ENCODE peak calls at places on chromosome 12, in four cellular contexts. One of them, this sample, is unnamed.

GRCh38 chr12:106058256-106059182 is 80.2 kb downstream of the NUAK1 start:
- DNase-seq in WTC11: no peak
- DNase-seq in SK-N-SH: no peak
- DNase-seq in H1: no peak
- DNase-seq in this sample: no peak

GRCh38 chr12:65014504-65015271 is 106.4 kb downstream of the WIF1 start:
- DNase-seq in WTC11: no peak
- DNase-seq in H1: no peak
- DNase-seq in SK-N-SH: no peak
- DNase-seq in this sample: no peak

GRCh38 chr12:88756153-88756552 is 175.9 kb upstream of the KITLG start:
- DNase-seq in SK-N-SH: no peak
- DNase-seq in H1: no peak
- DNase-seq in WTC11: no peak
- DNase-seq in this sample: no peak

GRCh38 chr12:65649126-65649525 is 175.2 kb upstream of the HMGA2 start:
- DNase-seq in H1: no peak
- DNase-seq in SK-N-SH: no peak
- DNase-seq in WTC11: no peak
- DNase-seq in this sample: no peak

GRCh38 chr12:7872565-7873304 is at the start of gene SLC2A14:
- DNase-seq in H1: no peak
- DNase-seq in WTC11: peak
- DNase-seq in SK-N-SH: no peak
- DNase-seq in this sample: no peak

GRCh38 chr12:66035289-66035961 is 95.1 kb downstream of the LLPH start:
- DNase-seq in H1: no peak
- DNase-seq in WTC11: no peak
- DNase-seq in SK-N-SH: no peak
- DNase-seq in this sample: no peak

GRCh38 chr12:39417916-39418315 is 25.0 kb downstream of the KIF21A start:
- DNase-seq in H1: no peak
- DNase-seq in WTC11: no peak
- DNase-seq in SK-N-SH: no peak
- DNase-seq in this sample: no peak

GRCh38 chr12:55706840-55707671 is 648 bp downstream of the ITGA7 start:
- DNase-seq in WTC11: peak
- DNase-seq in SK-N-SH: no peak
- DNase-seq in H1: no peak
- DNase-seq in this sample: no peak

GRCh38 chr12:80232873-80233272 is 133.5 kb downstream of the OTOGL start:
- DNase-seq in H1: no peak
- DNase-seq in SK-N-SH: no peak
- DNase-seq in WTC11: no peak
- DNase-seq in this sample: no peak

GRCh38 chr12:132310181-132311040 is 19.0 kb downstream of the GALNT9 start:
- DNase-seq in SK-N-SH: no peak
- DNase-seq in H1: no peak
- DNase-seq in WTC11: no peak
- DNase-seq in this sample: no peak

GRCh38 chr12:118591-118990 is 52.0 kb downstream of the IQSEC3 start:
- DNase-seq in H1: no peak
- DNase-seq in WTC11: no peak
- DNase-seq in SK-N-SH: no peak
- DNase-seq in this sample: no peak

GRCh38 chr12:110537605-110538409 is 35.7 kb downstream of the RAD9B start:
- DNase-seq in WTC11: no peak
- DNase-seq in SK-N-SH: no peak
- DNase-seq in H1: no peak
- DNase-seq in this sample: no peak

GRCh38 chr12:19712041-19712440 is 272.7 kb downstream of the AEBP2 start:
- DNase-seq in WTC11: no peak
- DNase-seq in H1: no peak
- DNase-seq in SK-N-SH: no peak
- DNase-seq in this sample: no peak

GRCh38 chr12:25623816-25624215 is 70.7 kb upstream of the LMNTD1 start:
- DNase-seq in SK-N-SH: no peak
- DNase-seq in WTC11: no peak
- DNase-seq in H1: no peak
- DNase-seq in this sample: no peak

GRCh38 chr12:105945935-105946334 is 192.8 kb downstream of the NUAK1 start:
- DNase-seq in SK-N-SH: no peak
- DNase-seq in H1: no peak
- DNase-seq in WTC11: no peak
- DNase-seq in this sample: no peak

GRCh38 chr12:89335452-89336244 is 16.7 kb downstream of the DUSP6 start:
- DNase-seq in SK-N-SH: no peak
- DNase-seq in WTC11: no peak
- DNase-seq in H1: no peak
- DNase-seq in this sample: no peak

GRCh38 chr12:94684416-94684815 is 34.1 kb upstream of the TMCC3 start:
- DNase-seq in SK-N-SH: no peak
- DNase-seq in WTC11: no peak
- DNase-seq in H1: no peak
- DNase-seq in this sample: no peak

GRCh38 chr12:107079172-107080011 is 14.0 kb downstream of the CRY1 start:
- DNase-seq in H1: no peak
- DNase-seq in SK-N-SH: no peak
- DNase-seq in WTC11: no peak
- DNase-seq in this sample: peak

GRCh38 chr12:15854916-15855315 is 27.3 kb upstream of the STRAP start:
- DNase-seq in H1: no peak
- DNase-seq in SK-N-SH: no peak
- DNase-seq in WTC11: no peak
- DNase-seq in this sample: no peak

GRCh38 chr12:90274407-90274806 is 565.8 kb upstream of the ATP2B1 start:
- DNase-seq in SK-N-SH: no peak
- DNase-seq in WTC11: no peak
- DNase-seq in H1: no peak
- DNase-seq in this sample: no peak

GRCh38 chr12:18454330-18454729 is 193.0 kb downstream of the PIK3C2G start:
- DNase-seq in SK-N-SH: no peak
- DNase-seq in H1: no peak
- DNase-seq in WTC11: no peak
- DNase-seq in this sample: no peak

GRCh38 chr12:131803995-131804521 is 24.1 kb upstream of the MMP17 start:
- DNase-seq in SK-N-SH: no peak
- DNase-seq in WTC11: no peak
- DNase-seq in H1: no peak
- DNase-seq in this sample: no peak

GRCh38 chr12:49961111-49961922 is at the start of gene AQP5:
- DNase-seq in H1: no peak
- DNase-seq in SK-N-SH: peak
- DNase-seq in WTC11: peak
- DNase-seq in this sample: no peak

GRCh38 chr12:89752331-89752730 is 43.7 kb upstream of the ATP2B1 start:
- DNase-seq in SK-N-SH: no peak
- DNase-seq in WTC11: no peak
- DNase-seq in H1: no peak
- DNase-seq in this sample: no peak

GRCh38 chr12:101826766-101827368 is 3.9 kb downstream of the GNPTAB start:
- DNase-seq in WTC11: no peak
- DNase-seq in SK-N-SH: no peak
- DNase-seq in H1: no peak
- DNase-seq in this sample: no peak

GRCh38 chr12:52651726-52652261 is at the start of gene KRT2:
- DNase-seq in H1: no peak
- DNase-seq in WTC11: no peak
- DNase-seq in SK-N-SH: no peak
- DNase-seq in this sample: no peak

GRCh38 chr12:130424858-130425697 is 87.4 kb downstream of the PIWIL1 start:
- DNase-seq in SK-N-SH: no peak
- DNase-seq in WTC11: no peak
- DNase-seq in H1: no peak
- DNase-seq in this sample: no peak

GRCh38 chr12:70120970-70121369 is 122.3 kb upstream of the CNOT2 start:
- DNase-seq in H1: no peak
- DNase-seq in WTC11: no peak
- DNase-seq in SK-N-SH: peak
- DNase-seq in this sample: no peak

GRCh38 chr12:1474567-1475153 is 119.7 kb downstream of the FBXL14 start:
- DNase-seq in H1: peak
- DNase-seq in WTC11: no peak
- DNase-seq in SK-N-SH: peak
- DNase-seq in this sample: no peak

GRCh38 chr12:3158851-3159465 is 81.8 kb downstream of the TSPAN9 start:
- DNase-seq in WTC11: no peak
- DNase-seq in SK-N-SH: no peak
- DNase-seq in H1: no peak
- DNase-seq in this sample: no peak

GRCh38 chr12:51820721-51821422 is 27.6 kb downstream of the FIGNL2 start:
- DNase-seq in WTC11: peak
- DNase-seq in H1: no peak
- DNase-seq in SK-N-SH: peak
- DNase-seq in this sample: peak

GRCh38 chr12:45726594-45727300 is 2.8 kb upstream of the ARID2 start:
- DNase-seq in H1: no peak
- DNase-seq in SK-N-SH: peak
- DNase-seq in WTC11: peak
- DNase-seq in this sample: peak

GRCh38 chr12:3218150-3218845 is 141.1 kb downstream of the TSPAN9 start:
- DNase-seq in SK-N-SH: peak
- DNase-seq in WTC11: no peak
- DNase-seq in H1: no peak
- DNase-seq in this sample: no peak

GRCh38 chr12:90574676-90575075 is 380.3 kb downstream of the CCER1 start:
- DNase-seq in WTC11: no peak
- DNase-seq in SK-N-SH: no peak
- DNase-seq in H1: no peak
- DNase-seq in this sample: no peak

GRCh38 chr12:674272-674781 is 11.1 kb upstream of the NINJ2 start:
- DNase-seq in H1: no peak
- DNase-seq in SK-N-SH: no peak
- DNase-seq in WTC11: no peak
- DNase-seq in this sample: no peak

GRCh38 chr12:75820848-75821578 is 210.6 kb downstream of the PHLDA1 start:
- DNase-seq in H1: no peak
- DNase-seq in SK-N-SH: no peak
- DNase-seq in WTC11: no peak
- DNase-seq in this sample: no peak

DNA sequence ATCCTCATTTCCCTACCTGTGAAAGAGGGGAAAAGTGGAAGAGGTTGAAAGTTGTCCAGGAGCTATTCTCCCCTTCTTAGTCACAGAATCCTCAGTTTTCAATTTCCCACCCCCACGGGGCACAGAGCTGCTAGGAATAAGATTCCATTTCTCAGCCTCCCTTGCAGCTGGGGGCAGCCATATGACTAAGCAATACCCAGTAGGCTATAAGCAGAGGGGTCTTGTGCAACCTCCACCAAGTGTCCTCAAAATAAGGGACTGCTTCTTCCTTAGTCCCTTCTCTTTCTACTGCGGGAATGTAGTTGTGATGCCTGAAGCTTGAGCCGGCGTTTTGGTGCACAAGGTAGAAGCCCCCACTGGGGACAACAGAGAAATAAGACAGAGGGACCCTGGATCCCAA is 40.9 kb downstream of the VWF start:
- DNase-seq in H1: no peak
- DNase-seq in WTC11: no peak
- DNase-seq in SK-N-SH: no peak
- DNase-seq in this sample: no peak
- TF ChIP-seq TEAD4 in H1: no peak
- TF ChIP-seq TEAD4 in WTC11: no peak
- TF ChIP-seq TEAD4 in SK-N-SH: no peak
- TF ChIP-seq TEAD4 in this sample: no peak

GRCh38 chr12:122888232-122888752 is 7.6 kb downstream of the VPS37B start:
- DNase-seq in H1: no peak
- DNase-seq in WTC11: peak
- DNase-seq in SK-N-SH: no peak
- DNase-seq in this sample: no peak
- TF ChIP-seq TEAD4 in H1: peak
- TF ChIP-seq TEAD4 in WTC11: no peak
- TF ChIP-seq TEAD4 in SK-N-SH: no peak
- TF ChIP-seq TEAD4 in this sample: no peak

GRCh38 chr12:68097386-68097785 is 62.2 kb downstream of the IFNG start:
- DNase-seq in H1: no peak
- DNase-seq in WTC11: no peak
- DNase-seq in SK-N-SH: no peak
- DNase-seq in this sample: no peak
- TF ChIP-seq TEAD4 in H1: no peak
- TF ChIP-seq TEAD4 in WTC11: no peak
- TF ChIP-seq TEAD4 in SK-N-SH: no peak
- TF ChIP-seq TEAD4 in this sample: no peak

DNA sequence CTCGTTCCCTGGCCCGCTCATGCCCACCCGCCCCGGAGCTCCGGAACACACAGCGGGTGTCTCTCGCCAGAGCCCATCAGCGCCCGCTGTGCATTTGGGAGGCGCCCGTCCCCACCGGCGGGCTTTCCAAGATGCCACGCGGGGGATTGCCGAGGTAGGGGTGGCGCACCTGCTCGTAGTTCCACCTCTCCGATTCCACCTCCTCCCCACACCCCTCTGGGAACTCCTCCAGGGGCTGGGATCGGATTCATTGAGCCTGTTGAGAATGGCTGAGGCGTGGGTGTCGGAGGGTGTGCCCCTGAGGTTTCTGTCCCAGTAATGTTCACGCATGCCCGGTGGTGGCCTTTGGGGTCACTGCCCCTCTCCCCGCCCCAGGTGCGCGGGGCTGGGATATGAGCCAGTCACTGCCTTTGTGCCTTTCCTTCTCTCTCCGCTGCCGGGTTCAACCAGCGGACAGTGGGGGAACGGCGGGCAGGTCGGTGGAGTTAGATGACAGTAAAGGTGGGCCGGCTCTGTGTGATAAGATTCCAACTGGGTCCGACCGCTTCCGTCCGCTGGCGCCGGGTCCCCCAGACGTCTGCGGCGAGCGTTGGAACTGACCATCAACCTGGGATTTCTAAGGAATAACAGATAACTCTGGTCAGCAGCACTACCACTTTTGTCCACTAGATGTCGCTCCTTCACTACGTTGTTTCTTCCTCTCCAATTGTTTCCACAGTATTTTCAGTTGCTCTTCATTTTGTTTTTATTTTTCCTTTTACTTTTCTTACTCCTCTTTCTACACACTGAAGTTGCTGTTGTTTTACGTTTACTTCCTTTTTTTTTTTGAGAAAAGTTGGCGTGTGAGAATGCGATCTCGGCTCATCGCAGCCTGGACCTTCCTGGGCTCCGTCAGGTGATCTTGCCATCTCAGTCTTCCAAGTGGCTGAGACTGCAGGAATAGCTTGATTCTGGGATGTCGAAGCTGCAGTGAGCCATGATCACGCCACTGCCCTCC is 178.1 kb upstream of the ALG10B start:
- DNase-seq in WTC11: peak
- DNase-seq in SK-N-SH: peak
- DNase-seq in H1: no peak
- DNase-seq in this sample: peak
- TF ChIP-seq TEAD4 in WTC11: no peak
- TF ChIP-seq TEAD4 in SK-N-SH: no peak
- TF ChIP-seq TEAD4 in H1: no peak
- TF ChIP-seq TEAD4 in this sample: no peak

GRCh38 chr12:104680070-104680469 is 223.3 kb downstream of the CHST11 start:
- DNase-seq in SK-N-SH: peak
- DNase-seq in H1: no peak
- DNase-seq in WTC11: no peak
- DNase-seq in this sample: no peak
- TF ChIP-seq TEAD4 in SK-N-SH: no peak
- TF ChIP-seq TEAD4 in H1: no peak
- TF ChIP-seq TEAD4 in WTC11: no peak
- TF ChIP-seq TEAD4 in this sample: no peak

GRCh38 chr12:56724660-56724988 is 475 bp downstream of the NACA start:
- DNase-seq in WTC11: no peak
- DNase-seq in SK-N-SH: no peak
- DNase-seq in H1: no peak
- DNase-seq in this sample: no peak
- TF ChIP-seq TEAD4 in WTC11: no peak
- TF ChIP-seq TEAD4 in SK-N-SH: no peak
- TF ChIP-seq TEAD4 in H1: no peak
- TF ChIP-seq TEAD4 in this sample: no peak

This sample was measured in K562.